ENCODE peak calls at places on chromosomes 6 and 20, in seven cellular contexts. One of them, this sample, is unnamed.

GRCh38 chr20:56359212-56360132 is 698 bp downstream of the FAM210B start:
- DNase-seq in ovary: peak; percentile 66
- DNase-seq in pancreas: peak; percentile 36
- DNase-seq in AG04449: peak; percentile 16
- DNase-seq in body of pancreas: peak; percentile 60
- DNase-seq in GM06990: no peak
- DNase-seq in tibial nerve: no peak
- DNase-seq in this sample: no peak

GRCh38 chr20:50711113-50711825 is 19.9 kb upstream of the RIPOR3 start:
- DNase-seq in GM06990: no peak
- DNase-seq in pancreas: no peak
- DNase-seq in tibial nerve: no peak
- DNase-seq in ovary: no peak
- DNase-seq in AG04449: no peak
- DNase-seq in body of pancreas: no peak
- DNase-seq in this sample: no peak

GRCh38 chr6:134724653-134725340 is 225.1 kb downstream of the ALDH8A1 start:
- DNase-seq in tibial nerve: no peak
- DNase-seq in ovary: no peak
- DNase-seq in GM06990: no peak
- DNase-seq in pancreas: no peak
- DNase-seq in AG04449: no peak
- DNase-seq in body of pancreas: peak; percentile 18
- DNase-seq in this sample: no peak

GRCh38 chr6:20128018-20128417 is 84.3 kb downstream of the MBOAT1 start:
- DNase-seq in GM06990: no peak
- DNase-seq in body of pancreas: no peak
- DNase-seq in pancreas: no peak
- DNase-seq in tibial nerve: no peak
- DNase-seq in AG04449: no peak
- DNase-seq in ovary: no peak
- DNase-seq in this sample: no peak

GRCh38 chr20:9945406-9945805 is 89.4 kb upstream of the ANKEF1 start:
- DNase-seq in tibial nerve: no peak
- DNase-seq in pancreas: no peak
- DNase-seq in AG04449: no peak
- DNase-seq in GM06990: no peak
- DNase-seq in body of pancreas: no peak
- DNase-seq in ovary: no peak
- DNase-seq in this sample: no peak

GRCh38 chr6:140183881-140184280 is 809.4 kb upstream of the CITED2 start:
- DNase-seq in ovary: no peak
- DNase-seq in tibial nerve: no peak
- DNase-seq in pancreas: no peak
- DNase-seq in body of pancreas: no peak
- DNase-seq in GM06990: no peak
- DNase-seq in AG04449: peak; percentile 51
- DNase-seq in this sample: peak; percentile 86

GRCh38 chr6:33206864-33207568 is 1.3 kb upstream of the RING1 start:
- DNase-seq in GM06990: no peak
- DNase-seq in body of pancreas: no peak
- DNase-seq in tibial nerve: no peak
- DNase-seq in AG04449: no peak
- DNase-seq in pancreas: no peak
- DNase-seq in ovary: peak; percentile 38
- DNase-seq in this sample: no peak

GRCh38 chr6:125112934-125113333 is 40.6 kb upstream of the TPD52L1 start:
- DNase-seq in body of pancreas: no peak
- DNase-seq in ovary: no peak
- DNase-seq in pancreas: no peak
- DNase-seq in AG04449: no peak
- DNase-seq in GM06990: no peak
- DNase-seq in tibial nerve: no peak
- DNase-seq in this sample: no peak

DNA sequence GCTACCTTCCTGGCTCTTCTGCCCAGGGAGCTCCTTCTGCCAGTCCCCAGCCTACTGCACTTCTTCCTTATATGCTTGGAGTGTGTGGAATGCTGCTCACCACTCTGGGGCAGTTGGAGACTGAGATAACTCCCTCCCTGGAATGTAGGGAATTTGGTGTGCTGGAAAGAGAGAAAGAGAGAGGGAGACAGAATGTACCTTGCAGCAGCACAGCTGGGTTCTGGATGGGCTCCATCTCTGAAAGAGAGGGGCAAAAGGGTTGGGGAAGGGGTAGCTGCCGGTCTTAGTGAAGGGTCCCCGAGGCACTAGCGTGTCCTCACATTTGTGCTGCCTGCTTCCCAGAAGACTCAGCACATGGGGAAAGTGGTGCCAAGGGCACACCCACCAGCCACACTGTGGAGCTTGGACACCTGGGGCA is 40.2 kb upstream of the DDR1 start:
- DNase-seq in AG04449: no peak
- DNase-seq in tibial nerve: no peak
- DNase-seq in GM06990: no peak
- DNase-seq in ovary: no peak
- DNase-seq in body of pancreas: no peak
- DNase-seq in pancreas: no peak
- DNase-seq in this sample: peak; percentile 17
- TF ChIP-seq CTCF in AG04449: no peak
- TF ChIP-seq CTCF in tibial nerve: no peak
- TF ChIP-seq CTCF in GM06990: no peak
- TF ChIP-seq CTCF in ovary: no peak
- TF ChIP-seq CTCF in body of pancreas: no peak
- TF ChIP-seq CTCF in pancreas: no peak
- TF ChIP-seq CTCF in this sample: peak; percentile 23

DNA sequence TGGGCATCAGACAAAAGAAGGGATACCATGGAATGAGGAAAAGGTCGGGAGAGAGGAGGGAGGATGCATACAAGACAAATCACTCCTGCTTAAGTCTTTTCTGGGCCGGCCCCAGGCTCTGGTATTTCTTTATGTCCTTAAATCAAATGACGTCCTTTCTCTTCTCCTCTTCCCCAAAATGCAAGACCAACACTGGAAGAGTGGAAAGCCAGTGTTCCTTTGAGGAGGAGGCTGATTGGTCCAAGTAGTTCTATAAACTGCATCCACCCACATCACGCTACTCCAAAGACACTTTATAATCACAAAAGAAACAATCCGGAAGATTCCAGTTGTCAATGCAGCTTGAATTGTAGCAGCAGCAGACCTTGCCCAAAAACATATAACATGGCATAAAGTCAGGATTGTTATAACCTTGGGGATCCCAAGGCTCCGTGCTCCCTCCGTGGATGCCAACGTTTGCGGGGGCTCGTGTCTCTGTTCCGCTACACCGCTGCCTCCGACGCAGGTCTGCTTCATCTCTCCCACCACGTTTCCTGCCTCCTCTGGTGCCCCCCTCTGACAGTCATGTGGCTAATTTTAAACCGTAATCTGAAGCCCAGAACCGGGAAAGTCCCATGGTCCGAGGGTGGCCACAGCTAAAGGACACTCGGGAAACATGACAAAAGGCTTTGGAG is 47.1 kb downstream of the MCUR1 start:
- DNase-seq in tibial nerve: peak; percentile 23
- DNase-seq in body of pancreas: peak; percentile 19
- DNase-seq in GM06990: no peak
- DNase-seq in ovary: peak; percentile 67
- DNase-seq in AG04449: no peak
- DNase-seq in pancreas: no peak
- DNase-seq in this sample: no peak
- H3K4me3 ChIP-seq in tibial nerve: peak overlapping the region; percentile 44
- H3K4me3 ChIP-seq in body of pancreas: no peak overlapping the region
- H3K4me3 ChIP-seq in GM06990: no peak overlapping the region
- H3K4me3 ChIP-seq in ovary: peak overlapping the region; percentile 33
- H3K4me3 ChIP-seq in AG04449: peak overlapping the region; percentile 32
- H3K4me3 ChIP-seq in pancreas: no peak overlapping the region
- H3K4me3 ChIP-seq in this sample: peak overlapping the region; percentile 35

GRCh38 chr20:62362991-62363919 is 3.9 kb downstream of the LAMA5 start:
- DNase-seq in tibial nerve: no peak
- DNase-seq in ovary: peak; percentile 19
- DNase-seq in body of pancreas: peak; percentile 2
- DNase-seq in GM06990: no peak
- DNase-seq in AG04449: no peak
- DNase-seq in pancreas: no peak
- DNase-seq in this sample: no peak
- TF ChIP-seq CTCF in tibial nerve: peak; percentile 15
- TF ChIP-seq CTCF in ovary: no peak
- TF ChIP-seq CTCF in body of pancreas: no peak
- TF ChIP-seq CTCF in GM06990: peak; percentile 10
- TF ChIP-seq CTCF in AG04449: no peak
- TF ChIP-seq CTCF in pancreas: no peak
- TF ChIP-seq CTCF in this sample: no peak

GRCh38 chr6:41714556-41715273 is 20.7 kb downstream of the TFEB start:
- DNase-seq in ovary: no peak
- DNase-seq in pancreas: no peak
- DNase-seq in AG04449: no peak
- DNase-seq in tibial nerve: no peak
- DNase-seq in GM06990: no peak
- DNase-seq in body of pancreas: no peak
- DNase-seq in this sample: no peak

GRCh38 chr6:41712651-41713103 is 22.7 kb downstream of the TFEB start:
- DNase-seq in body of pancreas: peak; percentile 86
- DNase-seq in tibial nerve: peak; percentile 35
- DNase-seq in GM06990: no peak
- DNase-seq in pancreas: peak; percentile 85
- DNase-seq in ovary: no peak
- DNase-seq in AG04449: no peak
- DNase-seq in this sample: no peak

GRCh38 chr6:41713650-41714291 is 21.6 kb downstream of the TFEB start:
- DNase-seq in ovary: no peak
- DNase-seq in tibial nerve: no peak
- DNase-seq in AG04449: no peak
- DNase-seq in pancreas: no peak
- DNase-seq in body of pancreas: peak; percentile 29
- DNase-seq in GM06990: peak; percentile 81
- DNase-seq in this sample: no peak

GRCh38 chr6:41711323-41712038 is 23.9 kb downstream of the TFEB start:
- DNase-seq in AG04449: no peak
- DNase-seq in body of pancreas: no peak
- DNase-seq in pancreas: no peak
- DNase-seq in GM06990: no peak
- DNase-seq in tibial nerve: no peak
- DNase-seq in ovary: no peak
- DNase-seq in this sample: no peak

GRCh38 chr6:41713161-41713649 is 22.2 kb downstream of the TFEB start:
- DNase-seq in GM06990: no peak
- DNase-seq in ovary: no peak
- DNase-seq in pancreas: peak; percentile 82
- DNase-seq in tibial nerve: no peak
- DNase-seq in body of pancreas: peak; percentile 79
- DNase-seq in AG04449: no peak
- DNase-seq in this sample: no peak
- H3K4me3 ChIP-seq in GM06990: no peak overlapping the region
- H3K4me3 ChIP-seq in ovary: no peak overlapping the region
- H3K4me3 ChIP-seq in pancreas: no peak overlapping the region
- H3K4me3 ChIP-seq in tibial nerve: no peak overlapping the region
- H3K4me3 ChIP-seq in body of pancreas: no peak overlapping the region
- H3K4me3 ChIP-seq in AG04449: no peak overlapping the region
- H3K4me3 ChIP-seq in this sample: no peak overlapping the region

GRCh38 chr6:89278956-89279355 is 36.1 kb downstream of the GABRR2 start:
- DNase-seq in tibial nerve: no peak
- DNase-seq in GM06990: no peak
- DNase-seq in body of pancreas: no peak
- DNase-seq in pancreas: no peak
- DNase-seq in AG04449: no peak
- DNase-seq in ovary: no peak
- DNase-seq in this sample: no peak

GRCh38 chr6:89284081-89284480 is 31.0 kb downstream of the GABRR2 start:
- DNase-seq in tibial nerve: no peak
- DNase-seq in pancreas: no peak
- DNase-seq in ovary: no peak
- DNase-seq in body of pancreas: no peak
- DNase-seq in GM06990: no peak
- DNase-seq in AG04449: no peak
- DNase-seq in this sample: no peak

GRCh38 chr6:89284963-89285735 is 29.9 kb downstream of the GABRR2 start:
- DNase-seq in AG04449: no peak
- DNase-seq in GM06990: no peak
- DNase-seq in ovary: no peak
- DNase-seq in pancreas: peak; percentile 71
- DNase-seq in tibial nerve: no peak
- DNase-seq in body of pancreas: no peak
- DNase-seq in this sample: no peak

GRCh38 chr6:89282749-89283148 is 32.4 kb downstream of the GABRR2 start:
- DNase-seq in body of pancreas: no peak
- DNase-seq in tibial nerve: no peak
- DNase-seq in pancreas: no peak
- DNase-seq in AG04449: no peak
- DNase-seq in ovary: no peak
- DNase-seq in GM06990: no peak
- DNase-seq in this sample: no peak

DNA sequence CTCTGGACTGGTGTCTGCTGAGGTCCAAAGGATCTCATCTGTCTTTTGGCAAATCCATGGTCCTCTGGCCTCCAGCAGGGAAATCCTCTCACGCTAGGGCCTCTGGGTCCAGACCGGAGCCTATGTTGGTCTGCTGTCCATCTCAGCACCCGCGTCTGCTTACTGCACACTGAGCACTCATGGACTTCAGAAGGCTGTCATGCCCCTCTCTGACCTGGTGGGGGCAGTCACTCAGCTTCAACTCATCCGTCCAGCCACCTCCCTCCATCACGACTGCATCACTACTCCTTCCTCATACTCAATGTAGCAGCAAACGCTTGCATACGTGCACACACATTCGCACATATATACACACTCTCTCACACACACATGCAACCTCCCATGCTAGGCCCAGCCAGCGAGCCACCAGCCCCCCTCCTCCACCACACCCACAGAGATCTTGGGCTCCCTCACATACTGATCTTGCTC is 33.3 kb downstream of the GABRR2 start:
- DNase-seq in GM06990: peak; percentile 71
- DNase-seq in AG04449: no peak
- DNase-seq in ovary: no peak
- DNase-seq in body of pancreas: peak; percentile 17
- DNase-seq in tibial nerve: no peak
- DNase-seq in pancreas: no peak
- DNase-seq in this sample: no peak
- TF ChIP-seq CTCF in GM06990: peak; percentile 91
- TF ChIP-seq CTCF in AG04449: peak; percentile 41
- TF ChIP-seq CTCF in ovary: no peak
- TF ChIP-seq CTCF in body of pancreas: no peak
- TF ChIP-seq CTCF in tibial nerve: no peak
- TF ChIP-seq CTCF in pancreas: no peak
- TF ChIP-seq CTCF in this sample: peak; percentile 49

DNA sequence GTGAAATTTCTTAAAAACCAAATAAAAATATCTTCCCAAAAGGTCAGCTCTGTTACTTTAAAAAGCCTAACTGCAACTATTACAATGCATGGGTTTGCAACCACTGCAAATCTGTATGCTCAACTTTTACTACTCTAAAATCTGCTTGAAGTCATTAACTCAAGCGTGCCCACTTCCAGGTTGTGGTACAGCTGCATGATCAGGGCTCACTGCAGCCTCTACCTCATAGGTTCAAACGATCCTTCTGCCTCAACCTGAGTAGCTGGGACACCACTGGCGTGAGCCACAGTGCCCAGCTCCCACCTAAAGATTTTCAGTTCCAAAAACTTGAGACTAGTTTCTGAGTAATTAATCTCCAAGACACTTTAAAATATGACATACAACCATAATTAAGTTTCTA is 8.2 kb downstream of the DIDO1 start:
- DNase-seq in GM06990: no peak
- DNase-seq in ovary: no peak
- DNase-seq in tibial nerve: no peak
- DNase-seq in AG04449: no peak
- DNase-seq in body of pancreas: no peak
- DNase-seq in pancreas: no peak
- DNase-seq in this sample: no peak
- H3K4me3 ChIP-seq in GM06990: peak overlapping the region; percentile 7
- H3K4me3 ChIP-seq in ovary: no peak overlapping the region
- H3K4me3 ChIP-seq in tibial nerve: no peak overlapping the region
- H3K4me3 ChIP-seq in AG04449: no peak overlapping the region
- H3K4me3 ChIP-seq in body of pancreas: no peak overlapping the region
- H3K4me3 ChIP-seq in pancreas: no peak overlapping the region
- H3K4me3 ChIP-seq in this sample: no peak overlapping the region